ENCODE peak calls at places on chromosomes 5 and 9, in ten cellular contexts. S, W, D, K, O, G, L, E, T and X are unnamed samples.

GRCh38 chr5:150350524-150351344 is 6.8 kb upstream of the TCOF1 start:
- DNase-seq in S (peak), W (peak), D (peak), K (peak), O (peak), G (peak), L (peak), E (peak), T (peak), X (peak)

GRCh38 chr5:147169399-147169798 is 65.4 kb upstream of the STK32A start:
- DNase-seq in S (no peak), W (no peak), D (peak), K (no peak), O (no peak), G (no peak), L (no peak), E (no peak), T (no peak), X (peak)

GRCh38 chr9:86968258-86968920 is 21.1 kb upstream of the GAS1 start:
- DNase-seq in S (no peak), W (no peak), D (peak), K (no peak), O (no peak), G (no peak), L (no peak), E (no peak), T (no peak), X (peak)

GRCh38 chr5:69130241-69130640 is 36.4 kb downstream of the SLC30A5 start:
- DNase-seq in S (no peak), W (peak), D (no peak), K (no peak), O (no peak), G (no peak), L (no peak), E (no peak), T (no peak), X (no peak)

GRCh38 chr9:137067860-137068538 is 2.4 kb downstream of the SAPCD2 start:
- DNase-seq in S (peak), W (peak), D (peak), K (peak), O (peak), G (peak), L (peak), E (peak), T (no peak), X (peak)

GRCh38 chr5:42993516-42994284 is 46.4 kb downstream of the ANXA2R start:
- DNase-seq in S (peak), W (peak), D (peak), K (peak), O (no peak), G (peak), L (no peak), E (no peak), T (no peak), X (peak)

GRCh38 chr9:557601-558201 is 283.8 kb upstream of the DMRT1 start:
- DNase-seq in S (no peak), W (peak), D (peak), K (no peak), O (peak), G (no peak), L (peak), E (peak), T (no peak), X (peak)

GRCh38 chr5:102749416-102750021 is 5.6 kb upstream of the PAM start:
- DNase-seq in S (no peak), W (no peak), D (no peak), K (no peak), O (no peak), G (no peak), L (no peak), E (no peak), T (no peak), X (no peak)

GRCh38 chr5:107123014-107123413 is 547.7 kb downstream of the EFNA5 start:
- DNase-seq in S (no peak), W (no peak), D (no peak), K (no peak), O (no peak), G (no peak), L (no peak), E (no peak), T (no peak), X (no peak)

GRCh38 chr5:132001647-132002561 is 9.6 kb downstream of the ACSL6 start:
- DNase-seq in S (no peak), W (no peak), D (peak), K (no peak), O (no peak), G (no peak), L (peak), E (peak), T (no peak), X (peak)

GRCh38 chr5:89263846-89264245 is 380.9 kb upstream of the MEF2C start:
- DNase-seq in S (no peak), W (no peak), D (no peak), K (no peak), O (no peak), G (no peak), L (no peak), E (no peak), T (no peak), X (no peak)

GRCh38 chr5:129460121-129460950 is at the start of gene ADAMTS19:
- DNase-seq in S (no peak), W (peak), D (peak), K (no peak), O (peak), G (peak), L (peak), E (no peak), T (no peak), X (peak)

GRCh38 chr9:105178106-105178505 is 66.3 kb upstream of the SLC44A1 start:
- DNase-seq in S (no peak), W (no peak), D (no peak), K (no peak), O (no peak), G (no peak), L (no peak), E (no peak), T (no peak), X (no peak)

GRCh38 chr5:66246621-66247020 is 102.5 kb downstream of the SREK1 start:
- DNase-seq in S (no peak), W (peak), D (peak), K (no peak), O (no peak), G (no peak), L (peak), E (no peak), T (no peak), X (peak)

GRCh38 chr9:14993061-14993800 is 83.0 kb upstream of the FREM1 start:
- DNase-seq in S (no peak), W (peak), D (peak), K (peak), O (peak), G (peak), L (no peak), E (peak), T (no peak), X (peak)

DNA sequence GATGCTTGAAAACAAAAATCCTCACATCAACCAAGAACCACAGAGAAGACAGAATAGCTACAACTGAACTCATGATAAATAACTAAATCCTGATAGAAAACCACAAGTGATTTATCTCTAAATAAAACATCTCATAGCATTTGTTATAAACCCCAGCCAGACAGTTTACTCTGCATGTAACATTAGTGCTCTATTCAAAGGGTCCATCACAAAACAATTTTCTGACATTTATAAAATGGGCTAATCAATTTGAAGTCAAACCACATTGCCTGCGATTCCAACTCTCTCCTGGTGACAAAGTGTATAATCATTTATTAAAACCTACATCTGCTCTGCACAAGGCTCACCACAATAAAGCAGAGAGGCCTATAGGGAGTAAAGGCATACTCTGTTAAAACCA is 49.8 kb downstream of the UIMC1 start:
- DNase-seq in S (no peak), W (no peak), D (peak), K (no peak), O (no peak), G (no peak), L (no peak), E (no peak), T (no peak), X (peak)
- H3K4me2 ChIP-seq in S (no peak), W (no peak), D (no peak), K (no peak), O (no peak), G (no peak), L (no peak), E (no peak), T (no peak), X (no peak)

GRCh38 chr5:170390472-170390871 is 1.3 kb upstream of the KCNMB1 start:
- DNase-seq in S (no peak), W (no peak), D (no peak), K (no peak), O (no peak), G (no peak), L (no peak), E (no peak), T (no peak), X (no peak)

GRCh38 chr5:170389250-170389902 is at the start of gene KCNMB1:
- DNase-seq in S (no peak), W (no peak), D (no peak), K (no peak), O (no peak), G (no peak), L (no peak), E (no peak), T (no peak), X (no peak)

GRCh38 chr5:170393958-170394357 is 4.8 kb upstream of the KCNMB1 start:
- DNase-seq in S (no peak), W (no peak), D (no peak), K (no peak), O (no peak), G (no peak), L (no peak), E (no peak), T (no peak), X (no peak)

GRCh38 chr5:170397059-170397458 is 7.9 kb upstream of the KCNMB1 start:
- DNase-seq in S (no peak), W (no peak), D (no peak), K (no peak), O (no peak), G (no peak), L (no peak), E (no peak), T (no peak), X (no peak)

DNA sequence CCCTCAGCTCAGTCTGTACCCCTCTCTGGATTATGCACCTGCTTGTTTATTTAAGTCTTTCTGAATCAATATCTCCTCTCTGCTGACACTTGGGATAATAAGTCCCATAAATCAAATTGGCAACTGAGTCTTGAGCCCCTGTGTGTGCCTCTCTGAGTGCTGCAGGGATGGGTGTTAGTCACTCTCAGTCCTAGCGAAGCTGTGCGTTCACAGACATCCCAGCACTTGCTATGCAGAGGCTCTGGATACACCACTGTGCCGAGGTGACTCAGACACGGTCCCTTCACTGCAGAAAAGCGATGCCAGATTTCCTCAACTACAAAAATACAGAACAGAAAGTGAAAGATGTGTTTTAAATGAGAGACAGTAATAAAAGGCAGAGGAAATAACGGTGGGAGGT is 4.1 kb upstream of the KCNMB1 start:
- DNase-seq in S (no peak), W (no peak), D (no peak), K (no peak), O (no peak), G (no peak), L (no peak), E (no peak), T (no peak), X (no peak)
- H3K4me2 ChIP-seq in S (peak), W (no peak), D (no peak), K (no peak), O (no peak), G (no peak), L (no peak), E (no peak), T (peak), X (no peak)

DNA sequence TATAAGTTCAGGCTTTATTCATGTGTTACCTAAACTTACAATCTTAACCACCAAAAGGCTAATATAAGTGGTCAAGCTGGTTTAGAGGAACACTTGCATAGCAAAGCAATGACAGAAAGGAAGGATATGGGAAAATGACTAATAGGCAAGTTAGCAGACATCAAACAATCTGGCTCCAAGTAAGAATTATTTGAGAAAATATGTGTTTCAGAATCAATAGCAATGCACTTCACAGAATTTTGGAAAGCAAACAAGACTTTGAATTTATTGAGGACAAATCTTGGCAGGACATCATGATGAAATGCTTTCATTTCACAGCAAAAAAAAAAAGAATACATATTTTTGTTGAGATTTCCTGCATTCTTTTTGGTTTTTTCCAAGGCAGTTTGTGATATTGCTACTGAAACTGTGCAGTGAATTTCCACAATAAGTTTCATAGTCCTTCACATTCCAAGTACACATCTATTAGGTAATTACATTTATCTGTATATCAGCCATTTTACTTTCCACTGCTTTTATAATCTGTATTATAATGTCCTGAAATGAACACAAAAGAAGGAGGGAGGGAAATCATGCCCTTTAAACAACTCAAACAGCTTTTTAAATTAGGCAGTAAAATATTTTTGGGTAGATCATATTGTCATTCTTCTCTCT is 417.9 kb downstream of the NR2F1-AS1 start:
- DNase-seq in S (no peak), W (peak), D (peak), K (no peak), O (no peak), G (peak), L (peak), E (no peak), T (no peak), X (peak)
- H3K4me2 ChIP-seq in S (no peak), W (peak), D (peak), K (no peak), O (no peak), G (peak), L (peak), E (peak), T (no peak), X (peak)

GRCh38 chr5:157747766-157748700 is 4.5 kb downstream of the LSM11 start:
- DNase-seq in S (no peak), W (no peak), D (peak), K (no peak), O (no peak), G (no peak), L (no peak), E (no peak), T (no peak), X (no peak)
- H3K4me2 ChIP-seq in S (no peak), W (no peak), D (no peak), K (no peak), O (no peak), G (no peak), L (peak), E (no peak), T (no peak), X (peak)